ENCODE peak calls at places on chromosome X, in seven cellular contexts. E is stimulated activated CD8-positive, alpha-beta memory T cell treated with anti-CD3 and anti-CD28 coated beads, Interleukin-4, amount 100 ng/mL, for 24 hours; A is activated naive CD4-positive, alpha-beta T cell treated with anti-CD3 and anti-CD28 coated beads, Interleukin-2, amount 10 ng/mL, durations not matched to agents 7 days and 5 days; Q is small intestine; X is endodermal cell; V is stimulated activated CD4-positive, alpha-beta T cell treated with anti-CD3 and anti-CD28 coated beads, Interleukin-12 subunit alpha, Interleukin-12 subunit beta, amount 100 ng/mL, for 24 hours; F is omental fat pad. H is an unnamed sample.

GRCh38 chrX:47683171-47684145 is 24.5 kb upstream of the UXT start:
- DNase-seq in Q (no peak), F (no peak), V (no peak), X (no peak), E (no peak), A (no peak), H (no peak)

GRCh38 chrX:132488092-132488749 is 617 bp downstream of the MBNL3 start:
- DNase-seq in V (peak; percentile 4), Q (peak; percentile 27), A (peak; percentile 29), E (peak; percentile 4), F (no peak), X (no peak), H (peak; percentile 42)

GRCh38 chrX:135596495-135596894 is 76.0 kb downstream of the INTS6L start:
- DNase-seq in E (peak; percentile 31), A (peak; percentile 56), X (peak; percentile 83), V (peak; percentile 38), Q (peak; percentile 24), F (no peak), H (peak; percentile 66)

GRCh38 chrX:30781711-30782444 is 107.2 kb downstream of the TAB3 start:
- DNase-seq in V (no peak), X (no peak), E (no peak), Q (no peak), A (no peak), F (no peak), H (no peak)

GRCh38 chrX:107978707-107979307 is 3.4 kb downstream of the TEX13B start:
- DNase-seq in Q (peak; percentile 3), A (no peak), E (no peak), V (no peak), X (peak; percentile 71), F (no peak), H (peak; percentile 3)

GRCh38 chrX:97556359-97556758 is 672.7 kb downstream of the RPA4 start:
- DNase-seq in V (no peak), Q (no peak), F (no peak), A (no peak), E (no peak), X (peak; percentile 55), H (no peak)

GRCh38 chrX:57595381-57595811 is 3.6 kb downstream of the ZXDB start:
- DNase-seq in A (no peak), X (no peak), Q (peak; percentile 1), E (no peak), F (no peak), V (no peak), H (no peak)

GRCh38 chrX:1592128-1592862 is 891 bp downstream of the AKAP17A start:
- DNase-seq in F (no peak), A (peak; percentile 50), V (no peak), X (peak; percentile 85), E (no peak), Q (peak; percentile 22), H (no peak)

GRCh38 chrX:56797966-56798711 is 69.1 kb downstream of the NBDY start:
- DNase-seq in V (no peak), A (no peak), E (no peak), Q (no peak), X (peak; percentile 31), F (no peak), H (no peak)

GRCh38 chrX:2451456-2452316 is 49.1 kb downstream of the DHRSX start:
- DNase-seq in E (no peak), A (no peak), V (no peak), X (peak; percentile 83), Q (no peak), F (no peak), H (no peak)

GRCh38 chrX:121323337-121323736 is 275.9 kb downstream of the GLUD2 start:
- DNase-seq in A (no peak), Q (no peak), E (no peak), V (no peak), X (no peak), F (no peak), H (no peak)

GRCh38 chrX:41337140-41337539 is 3.2 kb downstream of the DDX3X start:
- DNase-seq in A (no peak), F (no peak), Q (no peak), X (no peak), V (no peak), E (no peak), H (no peak)

GRCh38 chrX:1610736-1611135 is 4.1 kb upstream of the ASMT start:
- DNase-seq in Q (no peak), E (no peak), A (no peak), X (no peak), V (no peak), F (no peak), H (no peak)

GRCh38 chrX:118637997-118638396 is 89.4 kb upstream of the IL13RA1 start:
- DNase-seq in F (no peak), Q (peak; percentile 26), V (no peak), A (no peak), X (no peak), E (no peak), H (no peak)

GRCh38 chrX:54695816-54696487 is 102.1 kb downstream of the ITIH6 start:
- DNase-seq in V (no peak), Q (no peak), E (no peak), X (no peak), A (no peak), F (no peak), H (no peak)

GRCh38 chrX:22424919-22425318 is 152.2 kb downstream of the CBLL2 start:
- DNase-seq in Q (no peak), V (no peak), F (no peak), A (no peak), X (no peak), E (no peak), H (no peak)

GRCh38 chrX:153626863-153627674 is 19.9 kb upstream of the DUSP9 start:
- DNase-seq in F (no peak), Q (no peak), E (no peak), V (no peak), A (no peak), X (no peak), H (no peak)

GRCh38 chrX:150761176-150761818 is 68.1 kb downstream of the MTMR1 start:
- DNase-seq in E (no peak), X (peak; percentile 75), A (no peak), Q (no peak), F (no peak), V (no peak), H (no peak)

GRCh38 chrX:102765217-102765616 is 44.7 kb downstream of the GPRASP3 start:
- DNase-seq in F (no peak), X (no peak), A (no peak), V (no peak), E (no peak), Q (no peak), H (peak; percentile 59)

GRCh38 chrX:40248822-40249221 is 151.1 kb upstream of the BCOR start:
- DNase-seq in X (no peak), F (no peak), V (no peak), E (no peak), Q (no peak), A (no peak), H (no peak)

GRCh38 chrX:115297189-115297588 is 7.7 kb downstream of the LUZP4 start:
- DNase-seq in V (no peak), Q (no peak), A (no peak), E (no peak), F (no peak), X (no peak), H (no peak)

GRCh38 chrX:17519349-17519748 is 144.3 kb downstream of the NHS start:
- DNase-seq in X (no peak), A (no peak), E (no peak), Q (no peak), V (no peak), F (no peak), H (no peak)

GRCh38 chrX:152871260-152871659 is 26.6 kb upstream of the ZNF185 start:
- DNase-seq in F (no peak), V (no peak), X (no peak), Q (no peak), A (no peak), E (no peak), H (no peak)